ENCODE peak calls at places on chromosomes 3 and 15, in ten cellular contexts. R, G, C, T, D, B, X, O, Z and P are unnamed samples.
A peak's percentile ranks its signal among the peaks of the same experiment; 100 is the strongest.

GRCh38 chr3:174419216-174419615 is 439.9 kb upstream of the NAALADL2 start:
- DNase-seq in D (no peak), R (no peak), G (no peak), Z (no peak), X (no peak), T (no peak), B (no peak), O (no peak), C (no peak), P (no peak)

GRCh38 chr3:171390531-171390930 is 69.7 kb downstream of the TNIK start:
- DNase-seq in Z (no peak), C (no peak), T (no peak), X (no peak), O (no peak), G (no peak), B (no peak), D (no peak), R (no peak), P (no peak)

GRCh38 chr15:40045572-40046217 is 6.7 kb upstream of the SRP14 start:
- DNase-seq in X (no peak), R (no peak), O (no peak), B (no peak), T (no peak), G (peak; percentile 41), Z (no peak), D (no peak), C (no peak), P (no peak)

GRCh38 chr3:61595826-61596225 is 34.5 kb downstream of the PTPRG start:
- DNase-seq in C (no peak), D (no peak), R (peak; percentile 18), Z (no peak), T (no peak), B (no peak), O (no peak), G (no peak), X (no peak), P (no peak)

GRCh38 chr3:25354071-25354470 is 74.0 kb upstream of the RARB start:
- DNase-seq in X (no peak), D (no peak), Z (no peak), O (no peak), R (no peak), C (no peak), G (no peak), T (no peak), B (no peak), P (no peak)

GRCh38 chr15:82648257-82649103 is 1.3 kb upstream of the CPEB1 start:
- DNase-seq in Z (no peak), X (peak; percentile 18), G (no peak), O (peak; percentile 70), T (no peak), C (no peak), R (peak; percentile 33), B (no peak), D (no peak), P (no peak)

GRCh38 chr3:64028754-64029153 is 5.5 kb upstream of the PSMD6 start:
- DNase-seq in G (no peak), C (no peak), X (no peak), O (no peak), B (no peak), R (no peak), Z (no peak), D (no peak), T (no peak), P (no peak)

GRCh38 chr3:171833775-171834460 is 9.2 kb upstream of the TMEM212 start:
- DNase-seq in X (no peak), D (no peak), C (no peak), G (no peak), B (no peak), Z (no peak), O (no peak), R (peak; percentile 66), T (no peak), P (no peak)

GRCh38 chr3:177186306-177186705 is 11.0 kb downstream of the TBL1XR1 start:
- DNase-seq in Z (no peak), X (no peak), C (no peak), G (no peak), T (no peak), B (no peak), R (no peak), O (no peak), D (no peak), P (no peak)

GRCh38 chr3:9787714-9788113 is 4.6 kb downstream of the TADA3 start:
- DNase-seq in B (no peak), R (no peak), G (no peak), T (no peak), D (no peak), Z (no peak), X (no peak), C (no peak), O (no peak), P (no peak)

GRCh38 chr3:22475665-22476064 is 724.7 kb upstream of the ZNF385D start:
- DNase-seq in R (no peak), X (no peak), C (no peak), T (no peak), G (no peak), O (no peak), Z (no peak), D (no peak), B (no peak), P (no peak)

GRCh38 chr15:25237291-25237978 is 201.4 kb downstream of the UBE3A start:
- DNase-seq in Z (no peak), C (no peak), D (no peak), X (no peak), T (no peak), B (no peak), G (no peak), R (no peak), O (no peak), P (no peak)

GRCh38 chr15:98923159-98923558 is 84.4 kb downstream of the PGPEP1L start:
- DNase-seq in X (no peak), O (no peak), R (no peak), D (no peak), G (no peak), Z (no peak), C (no peak), T (no peak), B (no peak), P (no peak)

GRCh38 chr3:98645039-98645438 is 51.6 kb upstream of the CPOX start:
- DNase-seq in D (no peak), B (no peak), R (peak; percentile 8), T (no peak), G (no peak), X (no peak), Z (no peak), O (peak; percentile 38), C (no peak), P (no peak)

GRCh38 chr3:168094580-168094876 is 1.2 kb downstream of the GOLIM4 start:
- DNase-seq in X (no peak), B (no peak), Z (no peak), C (no peak), D (no peak), R (no peak), T (no peak), O (no peak), G (no peak), P (no peak)

GRCh38 chr3:195892105-195892354 is 16.3 kb downstream of the TNK2 start:
- DNase-seq in R (no peak), Z (no peak), O (no peak), X (no peak), C (no peak), B (no peak), D (no peak), T (no peak), G (no peak), P (no peak)

GRCh38 chr3:27914199-27914598 is 192.1 kb upstream of the EOMES start:
- DNase-seq in G (no peak), C (no peak), Z (no peak), D (no peak), X (no peak), O (peak; percentile 52), B (no peak), T (peak; percentile 2), R (peak; percentile 20), P (no peak)

GRCh38 chr15:59256538-59256937 is 49.9 kb downstream of the LDHAL6B start:
- DNase-seq in T (no peak), O (no peak), G (peak; percentile 45), D (no peak), Z (peak; percentile 58), B (no peak), C (no peak), X (no peak), R (no peak), P (no peak)

GRCh38 chr15:52337198-52337853 is 41.7 kb upstream of the MYO5C start:
- DNase-seq in G (no peak), X (no peak), B (no peak), T (no peak), Z (no peak), D (no peak), R (peak; percentile 78), O (no peak), C (no peak), P (no peak)

GRCh38 chr15:101309436-101310162 is 14.6 kb upstream of the SNRPA1 start:
- DNase-seq in G (peak; percentile 1), B (no peak), C (no peak), T (no peak), O (peak; percentile 25), R (no peak), D (no peak), X (peak; percentile 9), Z (no peak), P (no peak)

GRCh38 chr3:37024820-37025405 is 31.6 kb downstream of the MLH1 start:
- DNase-seq in G (no peak), X (no peak), D (no peak), T (no peak), B (no peak), R (no peak), C (no peak), O (no peak), Z (no peak), P (no peak)

GRCh38 chr3:55746808-55747413 is 259.8 kb upstream of the WNT5A start:
- DNase-seq in B (no peak), O (no peak), R (peak; percentile 46), D (no peak), C (no peak), G (no peak), X (no peak), T (no peak), Z (no peak), P (no peak)
- H3K4me1 ChIP-seq in B (no peaks in the 10 kb centered on the region), O (no peaks in the 10 kb centered on the region), R (peaks cover 18% of the 10 kb centered on the region), D (no peaks in the 10 kb centered on the region), C (no peaks in the 10 kb centered on the region), G (no peaks in the 10 kb centered on the region), X (no peaks in the 10 kb centered on the region), T (no peaks in the 10 kb centered on the region), Z (no peaks in the 10 kb centered on the region), P (no peaks in the 10 kb centered on the region)

GRCh38 chr3:4756060-4756775 is 223.0 kb upstream of the BHLHE40 start:
- DNase-seq in D (no peak), B (no peak), O (no peak), C (no peak), Z (no peak), X (no peak), G (no peak), T (no peak), R (no peak), P (no peak)
- H3K27ac ChIP-seq in D (no peak overlapping the region), B (no peak overlapping the region), O (no peak overlapping the region), C (no peak overlapping the region), Z (no peak overlapping the region), X (no peak overlapping the region), G (peak overlapping the region; percentile 23), T (no peak overlapping the region), R (no peak overlapping the region), P (peak overlapping the region; percentile 20)

GRCh38 chr3:149368850-149369497 is 8.5 kb downstream of the TM4SF1 start:
- DNase-seq in B (no peak), X (no peak), Z (no peak), T (no peak), G (no peak), R (no peak), D (no peak), O (no peak), C (no peak), P (no peak)
- H3K4me1 ChIP-seq in B (no peaks in the 10 kb centered on the region), X (no peaks in the 10 kb centered on the region), Z (peaks cover 11% of the 10 kb centered on the region), T (peaks cover 2% of the 10 kb centered on the region), G (peaks cover 71% of the 10 kb centered on the region), R (peaks cover 37% of the 10 kb centered on the region), D (no peaks in the 10 kb centered on the region), O (peaks cover 5% of the 10 kb centered on the region), C (peaks cover 84% of the 10 kb centered on the region), P (peaks cover 24% of the 10 kb centered on the region)

GRCh38 chr15:42050484-42051255 is 29.8 kb upstream of the PLA2G4E start:
- DNase-seq in B (no peak), Z (no peak), T (no peak), D (no peak), G (no peak), O (no peak), X (no peak), C (no peak), R (no peak), P (no peak)
- H3K27ac ChIP-seq in B (no peak overlapping the region), Z (no peak overlapping the region), T (no peak overlapping the region), D (no peak overlapping the region), G (no peak overlapping the region), O (no peak overlapping the region), X (no peak overlapping the region), C (no peak overlapping the region), R (no peak overlapping the region), P (no peak overlapping the region)